ENCODE peak calls at places on chromosomes 7 and 10, in eight cellular contexts. C is transverse colon, P is AG04450, A is lung, T is A549, J is OCI-LY7, N is HepG2, U is fibroblast of lung. Q is an unnamed sample.

GRCh38 chr10:79386637-79387465 is 39.6 kb downstream of the PPIF start:
- DNase-seq in P (no peak), T (no peak), N (no peak), A (peak; percentile 26), U (no peak), C (peak; percentile 5), J (no peak), Q (no peak)

GRCh38 chr10:75498866-75499265 is 67.4 kb downstream of the LRMDA start:
- DNase-seq in N (no peak), T (no peak), P (no peak), U (no peak), C (no peak), J (no peak), A (no peak), Q (no peak)

GRCh38 chr7:151453326-151453791 is 13.4 kb upstream of the CRYGN start:
- DNase-seq in N (no peak), T (no peak), U (no peak), P (no peak), A (no peak), J (no peak), C (peak; percentile 8), Q (no peak)

GRCh38 chr7:76372984-76373833 is 14.4 kb upstream of the YWHAG start:
- DNase-seq in T (peak; percentile 86), C (no peak), U (peak; percentile 57), N (no peak), A (no peak), J (no peak), P (peak; percentile 51), Q (no peak)

GRCh38 chr7:71580027-71580426 is 448.1 kb downstream of the GALNT17 start:
- DNase-seq in C (no peak), P (no peak), J (no peak), A (no peak), T (no peak), N (no peak), U (no peak), Q (no peak)

GRCh38 chr10:36188461-36188860 is 546.4 kb upstream of the FZD8 start:
- DNase-seq in U (no peak), T (no peak), N (no peak), A (no peak), C (no peak), P (no peak), J (no peak), Q (no peak)

GRCh38 chr7:110531186-110531585 is 559.7 kb upstream of the LRRN3 start:
- DNase-seq in P (no peak), N (no peak), A (no peak), U (no peak), C (no peak), J (no peak), T (no peak), Q (no peak)

GRCh38 chr10:113369185-113369785 is 183.6 kb upstream of the HABP2 start:
- DNase-seq in T (no peak), C (no peak), U (no peak), P (no peak), A (no peak), N (no peak), J (no peak), Q (no peak)

GRCh38 chr10:33193867-33194521 is 140.5 kb downstream of the NRP1 start:
- DNase-seq in N (peak; percentile 45), A (no peak), J (no peak), U (peak; percentile 90), P (no peak), T (peak; percentile 80), C (peak; percentile 17), Q (no peak)

GRCh38 chr10:88163572-88163971 is 300.1 kb downstream of the PTEN start:
- DNase-seq in U (no peak), N (no peak), J (no peak), P (no peak), T (no peak), C (no peak), A (peak; percentile 29), Q (no peak)

GRCh38 chr7:130362251-130362650 is 17.6 kb downstream of the CPA5 start:
- DNase-seq in A (no peak), T (no peak), C (no peak), N (no peak), U (no peak), J (no peak), P (no peak), Q (no peak)

GRCh38 chr7:75966209-75966961 is 28.0 kb downstream of the TMEM120A start:
- DNase-seq in A (no peak), C (no peak), U (peak; percentile 51), P (no peak), T (no peak), J (no peak), N (no peak), Q (peak; percentile 22)

GRCh38 chr10:13184726-13185514 is 23.6 kb downstream of the MCM10 start:
- DNase-seq in U (no peak), P (no peak), T (no peak), A (peak; percentile 71), N (no peak), C (no peak), J (no peak), Q (no peak)

GRCh38 chr7:80133361-80134104 is 1.1 kb upstream of the GNAI1 start:
- DNase-seq in C (peak; percentile 15), N (peak; percentile 16), P (no peak), U (no peak), T (peak; percentile 42), J (no peak), A (no peak), Q (no peak)

GRCh38 chr7:43650457-43651052 is 67.6 kb downstream of the STK17A start:
- DNase-seq in P (peak; percentile 68), A (no peak), T (no peak), C (no peak), N (no peak), U (peak; percentile 60), J (peak; percentile 55), Q (no peak)

GRCh38 chr7:43647772-43648643 is 65.1 kb downstream of the STK17A start:
- DNase-seq in C (peak; percentile 59), N (peak; percentile 33), A (peak; percentile 85), T (peak; percentile 83), J (peak; percentile 57), U (peak; percentile 100), P (peak; percentile 99), Q (peak; percentile 100)

GRCh38 chr7:43647314-43647691 is 64.4 kb downstream of the STK17A start:
- DNase-seq in J (no peak), U (peak; percentile 69), T (no peak), A (no peak), N (no peak), C (no peak), P (no peak), Q (peak; percentile 81)

GRCh38 chr7:43649755-43650274 is 66.9 kb downstream of the STK17A start:
- DNase-seq in P (no peak), J (peak; percentile 96), N (no peak), C (peak; percentile 60), U (no peak), T (no peak), A (no peak), Q (no peak)

DNA sequence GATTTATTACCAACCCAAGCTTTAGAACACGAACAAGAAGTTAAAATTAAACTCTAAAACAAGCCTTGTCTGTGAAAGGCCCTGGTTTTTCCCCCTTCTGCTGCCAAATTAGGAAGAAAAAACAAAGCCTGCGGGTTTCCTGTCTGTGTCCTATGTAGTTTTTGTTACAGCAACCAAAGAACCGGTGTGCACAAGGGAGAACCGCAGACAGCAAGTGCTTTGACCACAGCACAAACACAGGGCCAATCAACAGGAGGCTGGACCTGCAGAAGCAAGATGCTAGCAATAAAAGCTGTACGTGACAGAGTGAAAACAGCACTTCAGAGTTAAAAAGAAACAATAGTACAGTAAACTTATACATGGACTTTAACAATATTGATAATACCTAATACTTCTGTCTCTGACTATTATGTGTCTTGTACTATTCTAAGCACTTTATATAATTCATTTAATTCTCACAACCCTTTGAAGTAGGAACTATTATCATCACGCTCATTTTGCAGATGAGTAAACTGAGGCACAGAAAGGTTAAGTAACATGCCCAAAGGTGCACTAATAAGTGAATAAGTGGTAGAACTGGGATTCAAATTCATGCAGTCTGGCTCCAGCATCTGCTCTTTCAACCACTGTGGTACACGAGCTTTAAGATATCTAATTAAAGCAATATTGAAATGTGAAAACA is 66.0 kb downstream of the STK17A start:
- DNase-seq in U (peak; percentile 69), P (peak; percentile 69), N (no peak), A (peak; percentile 35), T (no peak), J (peak; percentile 91), C (peak; percentile 68), Q (peak; percentile 91)
- H3K4me3 ChIP-seq in U (no peak overlapping the region), P (no peak overlapping the region), N (no peak overlapping the region), A (no peak overlapping the region), T (no peak overlapping the region), J (peak overlapping the region; percentile 64), C (no peak overlapping the region), Q (no peak overlapping the region)

GRCh38 chr10:92081641-92082040 is 158.1 kb downstream of the BTAF1 start:
- DNase-seq in T (no peak), U (no peak), A (no peak), C (no peak), J (no peak), P (no peak), N (no peak), Q (no peak)
- TF ChIP-seq CTCF in T (no peak), U (no peak), A (no peak), C (no peak), J (no peak), P (no peak), N (no peak), Q (no peak)

GRCh38 chr10:34766811-34767516 is 48.1 kb downstream of the PARD3 start:
- DNase-seq in A (no peak), J (no peak), P (no peak), C (no peak), T (no peak), U (no peak), N (no peak), Q (no peak)

GRCh38 chr10:34769941-34770340 is 45.2 kb downstream of the PARD3 start:
- DNase-seq in U (no peak), P (no peak), C (no peak), J (no peak), A (no peak), N (no peak), T (no peak), Q (no peak)

GRCh38 chr10:34771106-34771505 is 44.0 kb downstream of the PARD3 start:
- DNase-seq in U (no peak), N (no peak), C (no peak), J (no peak), T (no peak), A (no peak), P (no peak), Q (no peak)

GRCh38 chr10:34768261-34768971 is 46.7 kb downstream of the PARD3 start:
- DNase-seq in P (no peak), U (peak; percentile 80), T (peak; percentile 43), A (peak; percentile 82), N (no peak), J (no peak), C (peak; percentile 86), Q (peak; percentile 27)

DNA sequence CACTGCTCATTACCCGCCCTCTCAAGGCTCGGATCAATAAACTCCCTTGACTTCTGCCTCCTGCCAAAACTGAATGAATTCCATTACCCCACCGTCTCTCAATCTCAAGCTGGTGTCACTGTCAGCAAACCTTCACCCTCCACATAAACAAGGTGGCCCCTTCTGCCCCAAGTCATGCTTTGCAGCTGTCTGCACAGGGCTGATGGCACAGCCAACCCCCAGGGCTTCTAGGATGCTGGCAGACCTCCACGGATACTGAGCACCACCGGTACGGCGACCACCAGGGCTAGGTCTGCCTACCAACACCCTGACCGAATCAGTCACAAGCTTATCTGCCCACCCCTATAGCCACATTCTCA is 46.1 kb downstream of the PARD3 start:
- DNase-seq in J (no peak), U (no peak), P (no peak), T (no peak), N (no peak), A (no peak), C (no peak), Q (no peak)
- H3K4me3 ChIP-seq in J (no peak overlapping the region), U (no peak overlapping the region), P (no peak overlapping the region), T (no peak overlapping the region), N (no peak overlapping the region), A (no peak overlapping the region), C (no peak overlapping the region), Q (no peak overlapping the region)

GRCh38 chr7:158957921-158958471 is 101.6 kb downstream of the DYNC2I1 start:
- DNase-seq in C (peak; percentile 95), N (no peak), A (peak; percentile 72), U (no peak), P (no peak), T (no peak), J (no peak), Q (no peak)
- TF ChIP-seq CTCF in C (no peak), N (no peak), A (no peak), U (no peak), P (no peak), T (no peak), J (no peak), Q (no peak)

Q was measured in astrocyte of the cerebellum.